ENCODE peak calls at places on chromosomes 1 and 21, in nine cellular contexts. V is cardiac fibroblast, C is GM10248, O is cardiac muscle cell, X is dorsolateral prefrontal cortex, S is endothelial cell, J is bronchial epithelial cell, K is spleen, P is WTC11. T is an unnamed sample.

GRCh38 chr1:109151146-109151545 is 37.2 kb downstream of the ELAPOR1 start:
- DNase-seq in V (peak), C (no peak), O (peak), X (peak), S (peak), J (peak), K (no peak), P (peak), T (peak)

GRCh38 chr1:177645491-177645890 is 324.4 kb downstream of the SEC16B start:
- DNase-seq in V (no peak), C (no peak), O (no peak), X (no peak), S (no peak), J (no peak), K (no peak), P (no peak), T (no peak)

GRCh38 chr1:54967372-54967771 is 13.1 kb upstream of the TMEM61 start:
- DNase-seq in V (no peak), C (peak), O (no peak), X (no peak), S (no peak), J (peak), K (no peak), P (no peak), T (no peak)

GRCh38 chr1:47184090-47184735 is 5.6 kb downstream of the PDZK1IP1 start:
- DNase-seq in V (no peak), C (no peak), O (no peak), X (no peak), S (no peak), J (no peak), K (peak), P (no peak), T (no peak)

GRCh38 chr1:172457479-172458130 is 13.7 kb upstream of the PIGC start:
- DNase-seq in V (no peak), C (no peak), O (no peak), X (no peak), S (no peak), J (no peak), K (no peak), P (no peak), T (no peak)

GRCh38 chr21:37886726-37887309 is 29.4 kb downstream of the KCNJ6 start:
- DNase-seq in V (no peak), C (no peak), O (no peak), X (no peak), S (no peak), J (no peak), K (no peak), P (no peak), T (no peak)

GRCh38 chr1:150971583-150972416 is 2.8 kb downstream of the CERS2 start:
- DNase-seq in V (no peak), C (no peak), O (no peak), X (no peak), S (no peak), J (no peak), K (peak), P (peak), T (peak)

GRCh38 chr1:240192851-240193250 is 101.2 kb downstream of the FMN2 start:
- DNase-seq in V (no peak), C (no peak), O (no peak), X (no peak), S (no peak), J (no peak), K (no peak), P (no peak), T (no peak)

GRCh38 chr21:36627242-36627641 is 71.7 kb upstream of the SIM2 start:
- DNase-seq in V (no peak), C (no peak), O (peak), X (no peak), S (no peak), J (peak), K (no peak), P (no peak), T (no peak)

GRCh38 chr1:935751-936231 is 12.1 kb downstream of the SAMD11 start:
- DNase-seq in V (no peak), C (no peak), O (no peak), X (no peak), S (no peak), J (no peak), K (no peak), P (peak), T (peak)

GRCh38 chr1:227910506-227910905 is 37.2 kb downstream of the WNT9A start:
- DNase-seq in V (no peak), C (no peak), O (no peak), X (no peak), S (no peak), J (no peak), K (no peak), P (no peak), T (peak)

GRCh38 chr1:53408013-53408754 is 51.0 kb upstream of the DMRTB1 start:
- DNase-seq in V (no peak), C (no peak), O (no peak), X (no peak), S (no peak), J (no peak), K (no peak), P (no peak), T (no peak)

GRCh38 chr1:225700164-225700740 is 47.3 kb upstream of the ENAH start:
- DNase-seq in V (peak), C (no peak), O (peak), X (no peak), S (no peak), J (peak), K (no peak), P (no peak), T (no peak)

GRCh38 chr1:95179205-95180001 is 54.6 kb upstream of the RWDD3 start:
- DNase-seq in V (no peak), C (no peak), O (no peak), X (peak), S (no peak), J (no peak), K (no peak), P (no peak), T (no peak)

GRCh38 chr1:233816348-233816747 is 88.1 kb upstream of the SLC35F3 start:
- DNase-seq in V (no peak), C (no peak), O (no peak), X (no peak), S (no peak), J (no peak), K (no peak), P (no peak), T (no peak)
- TF ChIP-seq CTCF in V (no peak), C (no peak), O (no peak), X (no peak), S (no peak), J (no peak), K (no peak), P (no peak), T (no peak)

GRCh38 chr1:236774926-236775325 is 20.2 kb upstream of the MTR start:
- DNase-seq in V (peak), C (no peak), O (peak), X (no peak), S (no peak), J (peak), K (no peak), P (no peak), T (no peak)
- TF ChIP-seq CTCF in V (peak), C (no peak), O (peak), X (peak), S (no peak), J (peak), K (no peak), P (no peak), T (no peak)

GRCh38 chr1:11984121-11984520 is 3.9 kb downstream of the MFN2 start:
- DNase-seq in V (no peak), C (no peak), O (no peak), X (no peak), S (no peak), J (no peak), K (no peak), P (no peak), T (no peak)

GRCh38 chr1:11979818-11980675 is at the start of gene MFN2:
- DNase-seq in V (peak), C (peak), O (peak), X (peak), S (peak), J (peak), K (peak), P (peak), T (peak)

GRCh38 chr1:11981378-11982009 is 1.2 kb downstream of the MFN2 start:
- DNase-seq in V (no peak), C (no peak), O (no peak), X (no peak), S (no peak), J (peak), K (no peak), P (no peak), T (no peak)

GRCh38 chr1:11980676-11980972 is 380 bp downstream of the MFN2 start:
- DNase-seq in V (no peak), C (no peak), O (no peak), X (no peak), S (no peak), J (no peak), K (no peak), P (no peak), T (no peak)

GRCh38 chr1:11982010-11982392 is 1.8 kb downstream of the MFN2 start:
- DNase-seq in V (peak), C (no peak), O (no peak), X (no peak), S (no peak), J (no peak), K (no peak), P (no peak), T (no peak)
- TF ChIP-seq CTCF in V (peak), C (no peak), O (no peak), X (no peak), S (no peak), J (peak), K (peak), P (no peak), T (peak)

DNA sequence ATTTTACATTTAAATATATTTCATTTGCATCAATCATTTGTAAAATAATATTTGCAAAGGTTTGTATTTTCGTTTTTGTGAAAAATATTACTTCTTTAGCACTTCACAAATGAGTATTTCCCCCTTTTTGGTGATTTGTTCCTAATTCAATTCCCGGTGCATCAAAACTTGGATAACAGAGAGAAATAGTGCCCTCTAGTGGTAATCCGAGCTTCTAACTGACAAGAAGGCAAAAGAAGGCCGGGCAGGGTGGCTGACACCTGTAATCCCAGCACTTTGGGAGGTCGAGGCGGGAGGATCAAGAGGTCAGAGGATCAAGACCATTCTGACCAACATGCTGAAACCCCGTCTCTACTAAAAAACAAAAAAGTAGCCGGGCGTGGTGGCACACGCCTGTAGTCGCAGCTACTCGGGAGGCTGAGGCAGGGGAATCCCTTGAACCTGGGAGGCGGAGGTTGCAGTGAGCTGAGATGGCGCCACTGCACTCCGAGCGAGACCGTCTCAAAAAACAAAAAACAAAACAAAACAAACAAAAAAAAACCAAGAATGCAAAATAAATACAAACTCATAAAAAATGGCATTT is 137.7 kb downstream of the COL11A1 start:
- DNase-seq in V (peak), C (peak), O (peak), X (no peak), S (peak), J (peak), K (no peak), P (peak), T (peak)
- TF ChIP-seq CTCF in V (peak), C (peak), O (peak), X (peak), S (peak), J (peak), K (peak), P (peak), T (peak)

T was measured in glutamatergic neuron.